ENCODE peak calls at places on chromosomes 6 and 20, in ten cellular contexts. One of them, this sample, is unnamed.

GRCh38 chr6:134415194-134415593 is 97.3 kb upstream of the SGK1 start:
- DNase-seq in tibial artery: no peak
- DNase-seq in neural crest cell: no peak
- DNase-seq in upper lobe of right lung: no peak
- DNase-seq in adrenal gland: no peak
- DNase-seq in GM12865: no peak
- DNase-seq in AG09319: no peak
- DNase-seq in stomach: no peak
- DNase-seq in mesothelial cell of epicardium: no peak
- DNase-seq in glutamatergic neuron: no peak
- DNase-seq in this sample: no peak

GRCh38 chr6:165985926-165986646 is 181.6 kb downstream of the TBXT start:
- DNase-seq in glutamatergic neuron: no peak
- DNase-seq in AG09319: no peak
- DNase-seq in stomach: no peak
- DNase-seq in mesothelial cell of epicardium: no peak
- DNase-seq in adrenal gland: no peak
- DNase-seq in upper lobe of right lung: no peak
- DNase-seq in neural crest cell: no peak
- DNase-seq in tibial artery: no peak
- DNase-seq in GM12865: no peak
- DNase-seq in this sample: peak; percentile 31

GRCh38 chr6:97085772-97086171 is 161.2 kb downstream of the KLHL32 start:
- DNase-seq in neural crest cell: no peak
- DNase-seq in tibial artery: no peak
- DNase-seq in upper lobe of right lung: no peak
- DNase-seq in GM12865: no peak
- DNase-seq in adrenal gland: no peak
- DNase-seq in glutamatergic neuron: no peak
- DNase-seq in AG09319: no peak
- DNase-seq in mesothelial cell of epicardium: no peak
- DNase-seq in stomach: no peak
- DNase-seq in this sample: no peak

GRCh38 chr20:61932711-61933480 is 132.8 kb downstream of the TAF4 start:
- DNase-seq in tibial artery: peak; percentile 59
- DNase-seq in mesothelial cell of epicardium: no peak
- DNase-seq in AG09319: no peak
- DNase-seq in glutamatergic neuron: no peak
- DNase-seq in adrenal gland: no peak
- DNase-seq in upper lobe of right lung: peak; percentile 63
- DNase-seq in neural crest cell: no peak
- DNase-seq in GM12865: no peak
- DNase-seq in stomach: no peak
- DNase-seq in this sample: no peak

GRCh38 chr20:8673116-8673515 is 395.8 kb upstream of the PLCB4 start:
- DNase-seq in mesothelial cell of epicardium: no peak
- DNase-seq in AG09319: no peak
- DNase-seq in stomach: no peak
- DNase-seq in neural crest cell: no peak
- DNase-seq in tibial artery: no peak
- DNase-seq in upper lobe of right lung: no peak
- DNase-seq in GM12865: no peak
- DNase-seq in adrenal gland: no peak
- DNase-seq in glutamatergic neuron: no peak
- DNase-seq in this sample: no peak

GRCh38 chr20:37886851-37887297 is 16.1 kb upstream of the VSTM2L start:
- DNase-seq in GM12865: peak; percentile 61
- DNase-seq in AG09319: no peak
- DNase-seq in mesothelial cell of epicardium: no peak
- DNase-seq in neural crest cell: no peak
- DNase-seq in tibial artery: no peak
- DNase-seq in glutamatergic neuron: no peak
- DNase-seq in stomach: peak; percentile 64
- DNase-seq in upper lobe of right lung: no peak
- DNase-seq in adrenal gland: peak; percentile 81
- DNase-seq in this sample: no peak

GRCh38 chr6:30763618-30764489 is 19.5 kb upstream of the IER3 start:
- DNase-seq in tibial artery: no peak
- DNase-seq in upper lobe of right lung: no peak
- DNase-seq in GM12865: peak; percentile 65
- DNase-seq in glutamatergic neuron: no peak
- DNase-seq in mesothelial cell of epicardium: peak; percentile 43
- DNase-seq in AG09319: no peak
- DNase-seq in adrenal gland: no peak
- DNase-seq in stomach: no peak
- DNase-seq in neural crest cell: no peak
- DNase-seq in this sample: peak; percentile 19

GRCh38 chr20:52242237-52243230 is 51.0 kb upstream of the ZFP64 start:
- DNase-seq in AG09319: peak; percentile 2
- DNase-seq in tibial artery: no peak
- DNase-seq in GM12865: no peak
- DNase-seq in mesothelial cell of epicardium: no peak
- DNase-seq in glutamatergic neuron: no peak
- DNase-seq in upper lobe of right lung: no peak
- DNase-seq in stomach: no peak
- DNase-seq in adrenal gland: no peak
- DNase-seq in neural crest cell: no peak
- DNase-seq in this sample: no peak

GRCh38 chr6:15966000-15966399 is 162.9 kb upstream of the MYLIP start:
- DNase-seq in stomach: no peak
- DNase-seq in tibial artery: no peak
- DNase-seq in glutamatergic neuron: no peak
- DNase-seq in AG09319: no peak
- DNase-seq in adrenal gland: no peak
- DNase-seq in neural crest cell: no peak
- DNase-seq in GM12865: no peak
- DNase-seq in upper lobe of right lung: no peak
- DNase-seq in mesothelial cell of epicardium: no peak
- DNase-seq in this sample: no peak

GRCh38 chr6:53724501-53724900 is 58.9 kb upstream of the KLHL31 start:
- DNase-seq in AG09319: no peak
- DNase-seq in stomach: no peak
- DNase-seq in glutamatergic neuron: no peak
- DNase-seq in mesothelial cell of epicardium: no peak
- DNase-seq in tibial artery: no peak
- DNase-seq in GM12865: no peak
- DNase-seq in upper lobe of right lung: no peak
- DNase-seq in adrenal gland: no peak
- DNase-seq in neural crest cell: no peak
- DNase-seq in this sample: no peak

GRCh38 chr6:16118825-16119224 is 10.1 kb upstream of the MYLIP start:
- DNase-seq in stomach: no peak
- DNase-seq in mesothelial cell of epicardium: no peak
- DNase-seq in glutamatergic neuron: no peak
- DNase-seq in GM12865: no peak
- DNase-seq in tibial artery: no peak
- DNase-seq in adrenal gland: no peak
- DNase-seq in neural crest cell: no peak
- DNase-seq in AG09319: no peak
- DNase-seq in upper lobe of right lung: no peak
- DNase-seq in this sample: no peak

GRCh38 chr6:85923013-85923430 is 280.3 kb upstream of the SYNCRIP start:
- DNase-seq in neural crest cell: peak; percentile 31
- DNase-seq in mesothelial cell of epicardium: no peak
- DNase-seq in AG09319: no peak
- DNase-seq in GM12865: peak; percentile 61
- DNase-seq in tibial artery: no peak
- DNase-seq in upper lobe of right lung: no peak
- DNase-seq in stomach: no peak
- DNase-seq in adrenal gland: peak; percentile 39
- DNase-seq in glutamatergic neuron: no peak
- DNase-seq in this sample: peak; percentile 14

GRCh38 chr6:18142591-18142861 is 12.4 kb downstream of the TPMT start:
- DNase-seq in upper lobe of right lung: no peak
- DNase-seq in AG09319: no peak
- DNase-seq in GM12865: no peak
- DNase-seq in adrenal gland: no peak
- DNase-seq in stomach: no peak
- DNase-seq in neural crest cell: no peak
- DNase-seq in tibial artery: no peak
- DNase-seq in glutamatergic neuron: no peak
- DNase-seq in mesothelial cell of epicardium: no peak
- DNase-seq in this sample: no peak

GRCh38 chr6:125533710-125534397 is 215.6 kb upstream of the HEY2 start:
- DNase-seq in AG09319: no peak
- DNase-seq in neural crest cell: no peak
- DNase-seq in mesothelial cell of epicardium: peak; percentile 46
- DNase-seq in GM12865: no peak
- DNase-seq in stomach: no peak
- DNase-seq in upper lobe of right lung: no peak
- DNase-seq in tibial artery: no peak
- DNase-seq in glutamatergic neuron: no peak
- DNase-seq in adrenal gland: no peak
- DNase-seq in this sample: peak; percentile 46

GRCh38 chr6:142960098-142960497 is 15.1 kb upstream of the HIVEP2 start:
- DNase-seq in GM12865: no peak
- DNase-seq in upper lobe of right lung: no peak
- DNase-seq in adrenal gland: no peak
- DNase-seq in tibial artery: no peak
- DNase-seq in glutamatergic neuron: no peak
- DNase-seq in neural crest cell: no peak
- DNase-seq in stomach: no peak
- DNase-seq in AG09319: no peak
- DNase-seq in mesothelial cell of epicardium: no peak
- DNase-seq in this sample: no peak

DNA sequence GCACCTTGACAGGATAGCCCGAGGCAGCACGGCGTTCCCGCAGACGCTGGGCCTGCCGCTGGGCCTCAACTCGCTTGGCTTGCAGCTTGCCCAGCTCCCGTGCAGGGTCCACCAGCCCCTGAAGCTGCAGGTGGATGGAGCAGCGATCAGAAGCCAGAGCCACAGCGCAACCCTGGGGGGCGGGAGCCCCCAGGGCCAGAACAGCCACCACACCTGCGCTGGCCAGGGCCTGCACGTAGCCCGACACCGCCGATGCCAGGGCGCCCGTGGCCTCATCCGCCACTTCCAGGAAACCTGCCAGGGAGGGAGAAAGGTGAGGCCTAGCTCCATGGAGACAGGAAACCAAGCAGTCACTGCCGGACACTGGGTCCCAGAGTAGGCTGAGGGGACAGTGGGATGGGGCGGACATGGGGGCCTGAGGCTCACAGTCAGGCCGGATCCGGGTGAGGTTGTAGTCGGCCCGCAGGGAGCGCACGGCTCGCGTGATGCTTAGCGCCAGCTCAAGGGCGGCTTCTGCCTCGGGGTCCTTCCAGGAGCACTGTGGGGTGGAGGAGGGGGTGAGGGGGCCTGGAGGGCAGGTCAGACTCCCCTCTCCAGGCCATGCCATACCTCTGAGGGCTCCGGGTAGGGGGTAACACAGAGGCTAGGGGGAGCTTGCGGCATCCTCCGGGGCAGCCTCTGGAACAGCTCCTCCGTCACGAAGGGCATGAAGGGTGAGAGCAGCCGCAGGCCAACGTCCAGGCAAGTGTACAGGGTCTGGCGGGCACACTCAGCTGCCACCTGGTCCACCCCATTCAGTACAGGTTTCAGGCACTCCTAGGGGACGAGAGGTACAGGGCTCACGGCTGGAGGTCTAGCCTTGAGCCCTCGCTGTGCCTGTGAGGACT is 2.1 kb upstream of the VWA7 start:
- DNase-seq in neural crest cell: no peak
- DNase-seq in upper lobe of right lung: no peak
- DNase-seq in GM12865: no peak
- DNase-seq in stomach: peak; percentile 41
- DNase-seq in mesothelial cell of epicardium: no peak
- DNase-seq in AG09319: no peak
- DNase-seq in glutamatergic neuron: no peak
- DNase-seq in adrenal gland: no peak
- DNase-seq in tibial artery: no peak
- DNase-seq in this sample: no peak
- TF ChIP-seq CTCF in neural crest cell: no peak
- TF ChIP-seq CTCF in upper lobe of right lung: no peak
- TF ChIP-seq CTCF in GM12865: no peak
- TF ChIP-seq CTCF in stomach: no peak
- TF ChIP-seq CTCF in mesothelial cell of epicardium: no peak
- TF ChIP-seq CTCF in AG09319: no peak
- TF ChIP-seq CTCF in glutamatergic neuron: no peak
- TF ChIP-seq CTCF in adrenal gland: no peak
- TF ChIP-seq CTCF in tibial artery: no peak
- TF ChIP-seq CTCF in this sample: no peak

DNA sequence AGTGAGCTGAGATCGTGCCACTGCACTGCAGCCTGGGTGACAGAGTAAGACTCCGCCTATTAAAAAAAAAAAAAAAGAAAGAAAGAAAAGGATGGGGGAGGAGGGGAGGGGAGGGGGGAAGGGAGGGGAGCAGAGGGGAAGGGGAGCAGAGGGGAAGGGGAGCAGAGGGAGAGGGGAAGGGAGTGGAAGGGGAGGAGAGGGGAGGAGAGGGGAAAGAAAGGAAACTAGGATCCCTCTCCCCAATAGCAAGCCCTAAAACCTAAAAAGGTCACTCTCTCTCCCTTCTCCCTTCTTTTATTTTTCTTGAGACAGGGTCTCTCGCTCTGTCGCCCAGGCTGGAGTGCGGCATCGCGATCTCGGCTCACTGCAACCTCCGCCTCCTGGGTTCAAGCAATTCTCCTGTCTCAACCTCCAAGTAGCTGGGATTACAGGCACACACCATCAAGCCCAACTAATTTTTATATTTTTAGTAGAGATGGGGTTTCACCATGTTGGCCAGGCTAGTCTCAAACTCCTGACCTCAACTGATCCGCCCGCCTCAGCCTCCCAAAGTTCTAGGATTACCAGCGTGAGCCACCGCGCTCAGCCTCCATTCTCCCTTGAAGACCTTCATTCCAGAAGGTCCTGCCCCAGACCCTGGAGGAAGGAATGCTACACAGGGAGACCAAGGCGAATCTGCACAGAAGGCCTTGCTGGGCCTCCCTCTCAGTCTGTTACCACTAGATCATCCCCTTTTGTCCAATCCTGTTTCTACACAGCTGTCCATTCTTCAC is 45.8 kb upstream of the PIM1 start:
- DNase-seq in GM12865: no peak
- DNase-seq in glutamatergic neuron: no peak
- DNase-seq in stomach: no peak
- DNase-seq in tibial artery: no peak
- DNase-seq in AG09319: no peak
- DNase-seq in adrenal gland: no peak
- DNase-seq in upper lobe of right lung: no peak
- DNase-seq in neural crest cell: no peak
- DNase-seq in mesothelial cell of epicardium: no peak
- DNase-seq in this sample: no peak
- TF ChIP-seq CTCF in GM12865: no peak
- TF ChIP-seq CTCF in glutamatergic neuron: no peak
- TF ChIP-seq CTCF in stomach: no peak
- TF ChIP-seq CTCF in tibial artery: no peak
- TF ChIP-seq CTCF in AG09319: no peak
- TF ChIP-seq CTCF in adrenal gland: no peak
- TF ChIP-seq CTCF in upper lobe of right lung: no peak
- TF ChIP-seq CTCF in neural crest cell: no peak
- TF ChIP-seq CTCF in mesothelial cell of epicardium: no peak
- TF ChIP-seq CTCF in this sample: no peak

GRCh38 chr6:5898563-5898962 is 108.2 kb downstream of the NRN1 start:
- DNase-seq in glutamatergic neuron: no peak
- DNase-seq in tibial artery: no peak
- DNase-seq in mesothelial cell of epicardium: no peak
- DNase-seq in adrenal gland: no peak
- DNase-seq in GM12865: no peak
- DNase-seq in AG09319: no peak
- DNase-seq in neural crest cell: no peak
- DNase-seq in stomach: no peak
- DNase-seq in upper lobe of right lung: no peak
- DNase-seq in this sample: no peak
- TF ChIP-seq CTCF in glutamatergic neuron: no peak
- TF ChIP-seq CTCF in tibial artery: no peak
- TF ChIP-seq CTCF in mesothelial cell of epicardium: no peak
- TF ChIP-seq CTCF in adrenal gland: no peak
- TF ChIP-seq CTCF in GM12865: no peak
- TF ChIP-seq CTCF in AG09319: no peak
- TF ChIP-seq CTCF in neural crest cell: no peak
- TF ChIP-seq CTCF in stomach: no peak
- TF ChIP-seq CTCF in upper lobe of right lung: no peak
- TF ChIP-seq CTCF in this sample: no peak

GRCh38 chr6:164347455-164347854 is 932.9 kb downstream of the QKI start:
- DNase-seq in stomach: no peak
- DNase-seq in mesothelial cell of epicardium: no peak
- DNase-seq in AG09319: no peak
- DNase-seq in glutamatergic neuron: no peak
- DNase-seq in GM12865: no peak
- DNase-seq in tibial artery: no peak
- DNase-seq in adrenal gland: no peak
- DNase-seq in neural crest cell: no peak
- DNase-seq in upper lobe of right lung: no peak
- DNase-seq in this sample: no peak
- TF ChIP-seq CTCF in stomach: no peak
- TF ChIP-seq CTCF in mesothelial cell of epicardium: no peak
- TF ChIP-seq CTCF in AG09319: no peak
- TF ChIP-seq CTCF in glutamatergic neuron: no peak
- TF ChIP-seq CTCF in GM12865: no peak
- TF ChIP-seq CTCF in tibial artery: no peak
- TF ChIP-seq CTCF in adrenal gland: no peak
- TF ChIP-seq CTCF in neural crest cell: no peak
- TF ChIP-seq CTCF in upper lobe of right lung: no peak
- TF ChIP-seq CTCF in this sample: no peak